ENCODE peak calls at places on chromosomes 2 and 18, in five cellular contexts. C is GM12878, P is HepG2, A is K562, G is H1. S is an unnamed sample.

GRCh38 chr18:62281684-62282083 is 43.4 kb upstream of the TNFRSF11A start:
- DNase-seq in A (no peak), G (no peak), C (no peak), P (no peak), S (no peak)

GRCh38 chr2:676647-677055 is 555 bp downstream of the TMEM18 start:
- DNase-seq in P (peak), C (peak), A (peak), G (peak), S (peak)

GRCh38 chr2:240200230-240201051 is 60.0 kb upstream of the OTOS start:
- DNase-seq in C (no peak), P (no peak), A (no peak), G (no peak), S (no peak)

GRCh38 chr2:3432067-3432466 is 52.6 kb downstream of the TRAPPC12 start:
- DNase-seq in G (no peak), C (no peak), A (no peak), P (no peak), S (no peak)

GRCh38 chr2:23696163-23697045 is 230.5 kb downstream of the ATAD2B start:
- DNase-seq in G (no peak), P (no peak), A (no peak), C (no peak), S (no peak)

GRCh38 chr2:38146302-38146916 is 70.5 kb upstream of the CYP1B1 start:
- DNase-seq in G (peak), C (peak), P (no peak), A (peak), S (no peak)

GRCh38 chr18:29531746-29532145 is 1354.8 kb upstream of the CDH2 start:
- DNase-seq in P (no peak), G (no peak), A (no peak), C (no peak), S (no peak)

GRCh38 chr2:135688002-135688401 is 53.7 kb upstream of the UBXN4 start:
- DNase-seq in C (peak), P (no peak), A (no peak), G (no peak), S (no peak)

GRCh38 chr2:127454595-127455565 is 36.7 kb downstream of the PROC start:
- DNase-seq in C (no peak), A (no peak), P (peak), G (no peak), S (no peak)

GRCh38 chr2:197360744-197361156 is 50.2 kb upstream of the ANKRD44 start:
- DNase-seq in P (no peak), C (no peak), G (no peak), A (no peak), S (peak)

GRCh38 chr2:231190531-231191197 is 7.8 kb upstream of the ARMC9 start:
- DNase-seq in P (no peak), C (no peak), A (no peak), G (no peak), S (no peak)

GRCh38 chr2:78780321-78780720 is 245.2 kb upstream of the REG3G start:
- DNase-seq in P (no peak), C (no peak), A (no peak), G (no peak), S (peak)

GRCh38 chr2:239955989-239956817 is 68.9 kb downstream of the NDUFA10 start:
- DNase-seq in P (no peak), C (no peak), G (no peak), A (no peak), S (no peak)

GRCh38 chr2:188456114-188456909 is 164.6 kb downstream of the GULP1 start:
- DNase-seq in G (peak), A (no peak), P (no peak), C (no peak), S (no peak)

GRCh38 chr18:51278045-51278649 is 80.7 kb upstream of the MEX3C start:
- DNase-seq in C (no peak), G (peak), A (peak), P (peak), S (peak)

GRCh38 chr2:60976271-60976670 is 41.2 kb upstream of the PEX13 start:
- DNase-seq in A (no peak), G (no peak), P (no peak), C (no peak), S (no peak)

GRCh38 chr2:174544156-174544555 is 53.4 kb downstream of the WIPF1 start:
- DNase-seq in C (no peak), G (no peak), P (peak), A (no peak), S (no peak)

GRCh38 chr2:25228848-25229674 is 60.7 kb upstream of the POMC start:
- DNase-seq in A (peak), P (peak), G (peak), C (no peak), S (peak)

GRCh38 chr2:192146069-192147006 is 48.4 kb downstream of the TMEFF2 start:
- DNase-seq in A (no peak), P (no peak), G (no peak), C (no peak), S (no peak)

GRCh38 chr2:222769941-222770340 is 90.9 kb upstream of the ACSL3 start:
- DNase-seq in A (no peak), P (no peak), G (no peak), C (no peak), S (no peak)

GRCh38 chr2:69213201-69213600 is 173.8 kb downstream of the GFPT1 start:
- DNase-seq in C (no peak), P (no peak), A (no peak), G (no peak), S (peak)

GRCh38 chr18:46071894-46072867 is at the start of gene PSTPIP2:
- DNase-seq in G (no peak), C (no peak), A (peak), P (no peak), S (peak)

GRCh38 chr2:163697846-163698637 is 37.8 kb downstream of the FIGN start:
- DNase-seq in A (no peak), P (no peak), C (no peak), G (no peak), S (no peak)

DNA sequence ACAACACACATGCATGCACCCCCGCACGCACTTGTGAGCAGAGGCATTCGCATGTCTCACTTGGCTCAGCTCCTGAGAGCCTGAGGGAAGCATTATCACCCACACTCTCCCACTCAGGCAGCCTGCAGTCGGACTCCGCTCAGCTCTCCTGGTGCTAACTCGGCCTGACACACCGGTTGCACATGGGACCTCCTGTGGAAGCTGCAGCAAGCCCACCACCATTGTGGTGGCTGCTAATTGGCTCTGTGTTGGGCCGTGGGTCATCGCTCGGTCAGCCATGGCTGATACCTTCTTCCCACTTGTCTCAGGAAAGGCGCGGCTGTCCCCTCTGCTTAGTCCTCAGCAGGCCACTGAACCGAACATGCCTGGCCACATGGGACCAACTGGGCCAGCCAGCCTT is 13.7 kb upstream of the TEX261 start:
- DNase-seq in C (no peak), P (no peak), A (peak), G (no peak), S (no peak)
- TF ChIP-seq CHD2 in C (no peak), P (no peak), A (no peak), G (no peak), S (no peak)

GRCh38 chr18:49815927-49816326 is 2.6 kb upstream of the ACAA2 start:
- DNase-seq in C (no peak), G (no peak), P (no peak), A (no peak), S (no peak)

GRCh38 chr18:49812321-49813070 is 837 bp downstream of the ACAA2 start:
- DNase-seq in P (no peak), G (no peak), A (no peak), C (no peak), S (peak)

GRCh38 chr18:49813321-49814146 is at the start of gene ACAA2:
- DNase-seq in P (peak), C (peak), A (peak), G (no peak), S (peak)

GRCh38 chr18:49813071-49813320 is 337 bp downstream of the ACAA2 start:
- DNase-seq in P (peak), A (peak), G (no peak), C (no peak), S (no peak)

GRCh38 chr18:49814147-49814499 is 790 bp upstream of the ACAA2 start:
- DNase-seq in C (no peak), A (no peak), P (peak), G (no peak), S (peak)
- TF ChIP-seq POLR2AphosphoS5 in C (no peak), A (no peak), P (no peak), G (peak), S (no peak)

GRCh38 chr2:64650257-64650656 is 3.5 kb downstream of the SERTAD2 start:
- DNase-seq in A (no peak), G (no peak), C (no peak), P (no peak), S (no peak)
- TF ChIP-seq GABPA in A (no peak), G (no peak), C (no peak), P (no peak), S (no peak)

DNA sequence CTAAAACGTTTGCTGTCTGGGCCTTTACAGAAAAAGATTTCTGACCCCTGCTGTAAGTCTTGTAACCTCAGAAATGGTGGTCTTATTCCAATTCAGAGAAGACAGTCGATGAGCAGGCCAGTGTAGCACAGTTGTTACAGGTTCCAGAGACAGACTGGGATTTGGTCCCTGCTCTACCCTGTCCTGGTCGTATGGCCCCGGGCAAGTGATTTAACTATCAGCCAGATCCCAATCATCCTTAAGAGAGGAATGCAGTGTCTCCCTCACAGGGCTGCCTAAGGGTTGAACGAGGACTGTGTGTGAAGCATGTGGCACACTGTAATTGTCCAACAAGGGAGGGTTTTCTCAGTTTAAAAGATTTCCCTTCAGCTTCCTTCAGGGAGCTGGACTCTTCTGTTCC is 47.2 kb downstream of the HK2 start:
- DNase-seq in G (no peak), C (no peak), A (no peak), P (no peak), S (peak)
- TF ChIP-seq CHD2 in G (no peak), C (no peak), A (no peak), P (no peak), S (no peak)

DNA sequence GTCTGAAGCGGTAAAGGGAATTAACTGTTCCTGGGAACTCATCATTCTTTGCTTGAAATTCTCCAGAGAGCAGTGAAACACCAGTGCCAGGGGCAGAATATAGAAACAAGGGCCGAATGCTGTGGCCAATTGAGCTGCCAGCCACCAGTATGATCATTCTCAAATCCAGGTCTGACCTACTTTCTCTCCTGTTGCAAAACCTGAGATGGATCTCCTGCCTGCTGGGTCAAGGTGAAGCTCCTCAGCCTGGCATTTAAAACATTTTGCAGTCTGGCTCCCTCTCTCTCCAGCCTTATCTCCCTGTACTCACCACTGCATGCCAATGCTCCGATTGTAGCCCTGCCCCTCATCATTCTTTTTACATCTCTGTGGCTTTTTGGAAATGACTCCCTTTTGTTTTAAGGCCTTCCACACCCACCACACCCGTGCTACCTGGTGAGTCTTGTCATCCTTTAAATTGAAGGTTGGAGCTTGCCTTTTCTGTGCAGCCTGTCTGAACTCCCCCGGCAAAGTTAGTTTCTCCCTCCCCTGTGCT is 94.5 kb upstream of the TMEM178A start:
- DNase-seq in A (no peak), G (no peak), P (peak), C (no peak), S (no peak)
- TF ChIP-seq POLR2AphosphoS5 in A (no peak), G (no peak), P (no peak), C (no peak), S (no peak)

GRCh38 chr2:217184242-217184641 is 324.4 kb upstream of the TNP1 start:
- DNase-seq in C (no peak), A (no peak), P (no peak), G (no peak), S (no peak)

GRCh38 chr2:217179854-217180253 is 320.0 kb upstream of the TNP1 start:
- DNase-seq in P (no peak), G (no peak), A (no peak), C (no peak), S (no peak)

GRCh38 chr2:217185265-217185995 is 325.6 kb upstream of the TNP1 start:
- DNase-seq in C (no peak), P (no peak), G (no peak), A (no peak), S (no peak)

GRCh38 chr2:217183471-217183870 is 323.6 kb upstream of the TNP1 start:
- DNase-seq in G (no peak), A (no peak), P (no peak), C (no peak), S (no peak)

DNA sequence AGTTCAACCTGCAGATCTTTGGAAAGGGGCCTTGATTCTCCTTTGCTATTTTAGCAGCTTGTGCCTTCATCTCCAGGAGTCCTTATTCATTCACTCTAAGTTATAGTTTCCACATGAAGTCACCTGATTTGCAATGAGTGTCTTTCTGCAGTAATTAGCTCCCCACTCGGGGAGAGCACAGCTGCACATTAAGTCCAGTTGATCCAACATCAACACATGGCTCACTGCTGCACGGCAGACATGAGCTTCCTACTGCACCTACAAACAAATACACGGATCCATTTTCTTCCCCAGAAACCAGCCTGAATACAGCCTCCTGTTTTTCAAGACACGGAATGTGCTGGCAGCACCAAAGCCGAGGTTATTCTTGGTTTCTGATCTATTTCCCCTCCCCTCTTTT is 323.1 kb upstream of the TNP1 start:
- DNase-seq in C (no peak), A (no peak), P (no peak), G (no peak), S (no peak)
- TF ChIP-seq GABPA in C (no peak), A (no peak), P (no peak), G (no peak), S (no peak)

DNA sequence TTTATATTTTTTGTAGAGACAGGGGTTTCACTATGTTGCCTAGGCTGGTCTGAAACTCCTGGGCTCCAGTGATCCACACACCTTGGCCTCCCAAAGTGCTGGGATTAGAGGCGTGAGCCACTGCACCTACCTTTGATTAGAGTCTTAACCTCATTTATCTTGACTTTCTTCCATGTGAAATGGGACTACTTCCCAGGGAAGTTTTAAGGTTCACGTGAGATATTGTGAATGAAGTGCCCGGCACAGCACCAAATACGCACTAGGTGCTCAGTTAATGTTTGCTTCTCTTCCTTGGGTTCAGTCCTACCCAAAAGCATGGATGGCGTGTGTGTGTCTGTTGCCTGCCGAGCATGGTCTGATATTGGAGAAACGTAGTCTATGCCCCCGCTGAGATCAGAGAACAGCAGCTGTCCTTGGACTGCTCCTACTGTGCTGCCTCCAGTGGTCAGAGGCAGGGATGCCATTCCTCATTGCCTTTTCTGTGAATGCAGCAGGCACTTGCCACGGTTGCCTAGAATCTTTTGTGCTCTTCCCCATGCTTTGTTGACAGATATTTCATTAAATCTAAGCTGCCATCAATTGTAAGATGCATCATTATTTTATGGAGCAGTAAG is 12.3 kb upstream of the TFCP2L1 start:
- DNase-seq in C (no peak), A (peak), G (no peak), P (peak), S (peak)
- TF ChIP-seq CHD2 in C (no peak), A (no peak), G (no peak), P (no peak), S (no peak)

S was measured in SK-N-SH.